ENCODE peak calls at places on chromosomes 1 and 21, in ten cellular contexts. R is RCC 7860; G is testis; F is GM13976; H is A673; B is EH; Z is left ventricle myocardium inferior; A is fibroblast of pulmonary artery; E is activated T-helper 1 cell treated with anti-CD3 and anti-CD28 coated beads, Interleukin-2, amount 50 U/mL, for 16 hours; K is memory B cell. Y is an unnamed sample.

GRCh38 chr1:88684482-88685238 is 587 bp downstream of the PKN2 start:
- DNase-seq in R (peak), G (peak), F (peak), H (peak), B (peak), Z (peak), A (peak), E (peak), K (peak), Y (peak)

GRCh38 chr1:182374101-182374834 is 17.3 kb downstream of the GLUL start:
- DNase-seq in R (no peak), G (no peak), F (no peak), H (no peak), B (no peak), Z (no peak), A (no peak), E (no peak), K (no peak), Y (no peak)

GRCh38 chr1:24996983-24997893 is 67.2 kb upstream of the RUNX3 start:
- DNase-seq in R (no peak), G (no peak), F (peak), H (no peak), B (no peak), Z (no peak), A (no peak), E (no peak), K (no peak), Y (no peak)

GRCh38 chr1:12148160-12148957 is 18.4 kb upstream of the TNFRSF1B start:
- DNase-seq in R (peak), G (no peak), F (no peak), H (no peak), B (no peak), Z (no peak), A (no peak), E (no peak), K (no peak), Y (no peak)

GRCh38 chr1:17156108-17156507 is 36.9 kb upstream of the PADI2 start:
- DNase-seq in R (no peak), G (peak), F (peak), H (no peak), B (peak), Z (no peak), A (peak), E (no peak), K (no peak), Y (no peak)

GRCh38 chr21:43818685-43819084 is 29.3 kb downstream of the RRP1 start:
- DNase-seq in R (no peak), G (no peak), F (no peak), H (no peak), B (no peak), Z (no peak), A (no peak), E (no peak), K (no peak), Y (no peak)

GRCh38 chr1:9066945-9067807 is 2.3 kb downstream of the SLC2A5 start:
- DNase-seq in R (no peak), G (peak), F (peak), H (no peak), B (peak), Z (peak), A (peak), E (no peak), K (no peak), Y (no peak)

GRCh38 chr1:39892611-39893595 is 8.8 kb downstream of the MYCL start:
- DNase-seq in R (peak), G (no peak), F (no peak), H (peak), B (peak), Z (no peak), A (peak), E (no peak), K (no peak), Y (no peak)

GRCh38 chr1:151968058-151968457 is 25.6 kb downstream of the S100A10 start:
- DNase-seq in R (no peak), G (peak), F (peak), H (peak), B (peak), Z (no peak), A (peak), E (no peak), K (peak), Y (peak)

GRCh38 chr21:34992736-34993135 is 56.4 kb downstream of the RUNX1 start:
- DNase-seq in R (peak), G (no peak), F (no peak), H (no peak), B (no peak), Z (no peak), A (peak), E (no peak), K (no peak), Y (no peak)

GRCh38 chr1:2159124-2159523 is 35.4 kb downstream of the FAAP20 start:
- DNase-seq in R (no peak), G (no peak), F (no peak), H (no peak), B (no peak), Z (no peak), A (no peak), E (no peak), K (no peak), Y (no peak)

GRCh38 chr21:17925000-17925610 is 105.9 kb upstream of the C21orf91 start:
- DNase-seq in R (peak), G (peak), F (peak), H (peak), B (peak), Z (no peak), A (peak), E (no peak), K (peak), Y (peak)

GRCh38 chr1:32933742-32934322 is 30.8 kb downstream of the RNF19B start:
- DNase-seq in R (peak), G (no peak), F (no peak), H (peak), B (peak), Z (no peak), A (peak), E (no peak), K (no peak), Y (no peak)

GRCh38 chr1:180458807-180459206 is 43.6 kb downstream of the ACBD6 start:
- DNase-seq in R (no peak), G (no peak), F (no peak), H (no peak), B (no peak), Z (no peak), A (no peak), E (no peak), K (no peak), Y (no peak)

GRCh38 chr1:163093579-163093978 is 24.4 kb downstream of the RGS4 start:
- DNase-seq in R (no peak), G (no peak), F (no peak), H (no peak), B (no peak), Z (no peak), A (no peak), E (no peak), K (no peak), Y (no peak)

Y was measured in naive B cell.